ENCODE peak calls at places on chromosomes 3 and 15, in four cellular contexts. W is thoracic aorta, R is A549, C is suprapubic skin. N is an unnamed sample.

GRCh38 chr15:40367038-40367672 is 9.1 kb downstream of the DISP2 start:
- DNase-seq in W (no peak), R (no peak), C (no peak), N (no peak)

GRCh38 chr15:66799242-66799641 is 97.2 kb downstream of the SMAD6 start:
- DNase-seq in W (no peak), R (no peak), C (peak; percentile 31), N (peak; percentile 11)

GRCh38 chr3:105355355-105356063 is 11.2 kb upstream of the ALCAM start:
- DNase-seq in W (no peak), R (no peak), C (no peak), N (no peak)

GRCh38 chr3:55718475-55718874 is 231.4 kb upstream of the WNT5A start:
- DNase-seq in W (no peak), R (no peak), C (no peak), N (no peak)

GRCh38 chr15:92714457-92715401 is 59.2 kb upstream of the FAM174B start:
- DNase-seq in W (peak; percentile 49), R (peak; percentile 71), C (peak; percentile 85), N (peak; percentile 81)

GRCh38 chr3:26628915-26629314 is 6.3 kb downstream of the LRRC3B start:
- DNase-seq in W (no peak), R (no peak), C (no peak), N (no peak)

GRCh38 chr3:176933704-176934103 is 263.6 kb downstream of the TBL1XR1 start:
- DNase-seq in W (no peak), R (no peak), C (no peak), N (no peak)

GRCh38 chr3:155704771-155705559 is 39.9 kb downstream of the PLCH1 start:
- DNase-seq in W (no peak), R (no peak), C (no peak), N (no peak)

GRCh38 chr3:54538346-54538745 is 389.5 kb downstream of the LRTM1 start:
- DNase-seq in W (no peak), R (no peak), C (no peak), N (no peak)

GRCh38 chr3:8052599-8053185 is 448.9 kb upstream of the LMCD1 start:
- DNase-seq in W (no peak), R (no peak), C (no peak), N (no peak)

GRCh38 chr3:143648218-143648617 is 200.1 kb downstream of the SLC9A9 start:
- DNase-seq in W (no peak), R (no peak), C (no peak), N (no peak)

GRCh38 chr15:51334011-51334426 is 4.4 kb downstream of the CYP19A1 start:
- DNase-seq in W (no peak), R (no peak), C (no peak), N (no peak)

GRCh38 chr3:57942872-57943283 is 65.3 kb upstream of the FLNB start:
- DNase-seq in W (no peak), R (no peak), C (no peak), N (no peak)

GRCh38 chr15:38050988-38051387 is 116.5 kb downstream of the TMCO5A start:
- DNase-seq in W (no peak), R (no peak), C (no peak), N (no peak)

GRCh38 chr3:27467545-27467944 is 16.6 kb downstream of the SLC4A7 start:
- DNase-seq in W (no peak), R (peak; percentile 60), C (no peak), N (no peak)

GRCh38 chr15:94270570-94270969 is 39.2 kb downstream of the MCTP2 start:
- DNase-seq in W (no peak), R (no peak), C (no peak), N (no peak)

GRCh38 chr15:85044251-85044853 is 62.7 kb downstream of the PDE8A start:
- DNase-seq in W (no peak), R (peak; percentile 42), C (no peak), N (no peak)

GRCh38 chr3:143895805-143896204 is 47.5 kb upstream of the SLC9A9 start:
- DNase-seq in W (no peak), R (no peak), C (no peak), N (no peak)

GRCh38 chr15:50181983-50182232 is at the start of gene SLC27A2:
- DNase-seq in W (no peak), R (peak; percentile 66), C (no peak), N (no peak)

GRCh38 chr3:185153170-185153733 is 392 bp upstream of the C3orf70 start:
- DNase-seq in W (no peak), R (no peak), C (no peak), N (no peak)

GRCh38 chr15:35487417-35487816 is 58.5 kb downstream of the DPH6 start:
- DNase-seq in W (no peak), R (no peak), C (no peak), N (no peak)

GRCh38 chr3:158768881-158769518 is 32.9 kb upstream of the MFSD1 start:
- DNase-seq in W (no peak), R (no peak), C (no peak), N (no peak)

GRCh38 chr3:42148086-42148842 is 57.1 kb downstream of the TRAK1 start:
- DNase-seq in W (no peak), R (no peak), C (no peak), N (no peak)

GRCh38 chr3:67472674-67473201 is 181.7 kb downstream of the SUCLG2 start:
- DNase-seq in W (no peak), R (no peak), C (no peak), N (no peak)

GRCh38 chr3:174333640-174334039 is 525.5 kb upstream of the NAALADL2 start:
- DNase-seq in W (no peak), R (no peak), C (no peak), N (no peak)

GRCh38 chr15:27418729-27419128 is 447.7 kb downstream of the GABRG3 start:
- DNase-seq in W (no peak), R (no peak), C (no peak), N (no peak)

GRCh38 chr3:133703915-133704314 is 42.2 kb upstream of the TOPBP1 start:
- DNase-seq in W (no peak), R (no peak), C (no peak), N (no peak)

GRCh38 chr3:9695322-9695721 is 8.3 kb upstream of the CPNE9 start:
- DNase-seq in W (no peak), R (no peak), C (no peak), N (no peak)

GRCh38 chr3:122680381-122681293 is at the start of gene PARP14:
- DNase-seq in W (no peak), R (peak; percentile 35), C (peak; percentile 84), N (peak; percentile 81)

GRCh38 chr3:61997112-61997511 is 376.2 kb downstream of the FEZF2 start:
- DNase-seq in W (no peak), R (no peak), C (no peak), N (no peak)

GRCh38 chr3:44861412-44862220 is at the start of gene TMEM42:
- DNase-seq in W (peak; percentile 66), R (peak; percentile 83), C (peak; percentile 93), N (peak; percentile 92)

GRCh38 chr3:128464188-128464587 is 2.5 kb downstream of the DNAJB8 start:
- DNase-seq in W (no peak), R (no peak), C (no peak), N (no peak)

GRCh38 chr15:43911235-43911661 is 84.4 kb downstream of the WDR76 start:
- DNase-seq in W (no peak), R (peak; percentile 26), C (no peak), N (no peak)

GRCh38 chr3:194367992-194368841 is 1.3 kb downstream of the LRRC15 start:
- DNase-seq in W (no peak), R (no peak), C (no peak), N (no peak)

GRCh38 chr3:186368717-186369116 is 6.7 kb upstream of the DGKG start:
- DNase-seq in W (no peak), R (no peak), C (no peak), N (no peak)

GRCh38 chr15:68012911-68013310 is 41.2 kb upstream of the PIAS1 start:
- DNase-seq in W (no peak), R (peak; percentile 49), C (no peak), N (no peak)

GRCh38 chr3:158420654-158421396 is 150.2 kb upstream of the MLF1 start:
- DNase-seq in W (no peak), R (peak; percentile 1), C (no peak), N (no peak)

GRCh38 chr15:83312046-83312445 is 27.6 kb upstream of the BNC1 start:
- DNase-seq in W (no peak), R (no peak), C (no peak), N (no peak)

DNA sequence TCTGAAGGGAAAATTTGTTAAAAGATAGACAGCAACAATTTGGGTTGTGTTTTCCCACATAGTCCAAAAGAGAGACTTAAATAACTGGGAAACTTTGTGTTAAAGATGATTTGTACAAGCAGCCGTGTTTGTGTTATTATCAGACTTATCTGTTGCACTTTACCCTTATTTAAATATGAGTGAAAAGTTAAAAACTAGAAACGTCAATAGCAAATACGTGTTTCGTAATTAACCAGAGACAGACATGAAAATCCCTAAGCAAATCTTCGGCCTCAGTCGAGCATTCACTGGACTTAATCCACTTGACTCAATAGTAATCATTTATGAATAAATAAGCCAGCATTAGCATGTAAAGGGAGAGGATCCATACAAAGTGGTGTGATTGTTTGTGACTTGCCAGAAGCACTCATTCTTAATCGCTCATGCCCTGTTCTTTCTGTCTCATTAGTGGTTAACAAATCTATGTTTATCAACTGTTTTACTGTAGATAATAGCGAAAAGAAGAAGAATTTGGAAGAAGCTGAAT is 34.2 kb downstream of the BLM start:
- DNase-seq in W (no peak), R (no peak), C (no peak), N (no peak)
- H3K4me3 ChIP-seq in W (no peak overlapping the region), R (no peak overlapping the region), C (no peak overlapping the region), N (no peak overlapping the region)

GRCh38 chr3:173249457-173249856 is 108.4 kb upstream of the SPATA16 start:
- DNase-seq in W (no peak), R (no peak), C (no peak), N (no peak)
- TF ChIP-seq CTCF in W (no peak), R (no peak), C (no peak), N (no peak)

DNA sequence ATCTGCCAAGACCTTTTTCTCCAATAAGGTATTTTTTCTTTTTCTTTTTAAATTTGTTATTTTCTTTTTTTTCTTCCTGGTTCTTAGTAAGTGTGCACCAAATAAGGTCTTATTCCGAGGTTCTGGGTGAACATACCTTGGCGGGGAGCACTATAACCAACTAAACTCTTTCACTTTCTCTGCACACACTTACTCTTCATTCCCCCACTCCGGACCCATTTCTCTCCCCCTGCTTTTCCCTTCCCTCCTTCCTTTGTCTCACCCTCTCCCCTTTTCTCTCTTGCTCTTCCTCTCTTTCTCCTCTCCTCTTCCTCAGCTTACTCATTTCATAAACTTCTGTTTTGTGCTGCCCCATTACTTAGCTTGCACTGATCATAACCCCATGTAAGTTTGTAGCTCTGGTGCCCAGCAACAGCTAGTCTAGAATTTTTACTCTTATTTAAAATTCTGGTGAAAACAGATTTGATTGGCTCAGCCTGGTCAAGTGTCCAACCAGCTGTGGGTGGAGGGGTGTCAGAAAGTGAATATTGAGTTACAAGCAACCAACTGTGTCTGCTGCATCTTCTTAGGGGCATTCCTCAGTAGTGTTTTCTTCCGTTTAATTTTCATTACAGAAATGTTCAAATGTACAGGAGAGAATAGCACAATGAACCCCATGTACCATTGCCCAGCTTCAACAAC is 297.5 kb downstream of the SHQ1 start:
- DNase-seq in W (no peak), R (no peak), C (no peak), N (no peak)
- H3K27ac ChIP-seq in W (no peak overlapping the region), R (no peak overlapping the region), C (no peak overlapping the region), N (no peak overlapping the region)

GRCh38 chr3:152382312-152383135 is 113.8 kb downstream of the MBNL1 start:
- DNase-seq in W (no peak), R (no peak), C (no peak), N (no peak)
- H3K4me3 ChIP-seq in W (peak overlapping the region; percentile 60), R (peak overlapping the region; percentile 35), C (peak overlapping the region; percentile 25), N (peak overlapping the region; percentile 40)